ENCODE peak calls at places on chromosome 22, in four cellular contexts. D is A549, T is ovary, S is stomach. G is an unnamed sample.
A peak's percentile ranks its signal among the peaks of the same experiment; 100 is the strongest.

GRCh38 chr22:36334838-36335603 is 52.7 kb downstream of the MYH9 start:
- DNase-seq in D (no peak), T (no peak), S (no peak), G (no peak)

GRCh38 chr22:20312396-20313191 is 7.3 kb downstream of the DGCR6L start:
- DNase-seq in S (peak; percentile 9), D (no peak), T (no peak), G (no peak)

GRCh38 chr22:23117275-23117674 is 24.5 kb downstream of the RSPH14 start:
- DNase-seq in S (no peak), D (no peak), T (no peak), G (no peak)

GRCh38 chr22:36350751-36351594 is 36.8 kb downstream of the MYH9 start:
- DNase-seq in D (peak; percentile 66), S (no peak), T (peak; percentile 68), G (no peak)

GRCh38 chr22:19438286-19438685 is 5.9 kb downstream of the MRPL40 start:
- DNase-seq in T (no peak), D (no peak), S (no peak), G (no peak)

GRCh38 chr22:37555029-37555428 is 5.3 kb upstream of the CDC42EP1 start:
- DNase-seq in T (no peak), S (no peak), D (no peak), G (no peak)

GRCh38 chr22:46780453-46780852 is 18.0 kb downstream of the TBC1D22A start:
- DNase-seq in D (no peak), S (no peak), T (no peak), G (no peak)

GRCh38 chr22:27175444-27175843 is 518.1 kb downstream of the MIAT start:
- DNase-seq in T (no peak), S (no peak), D (no peak), G (no peak)

GRCh38 chr22:38098410-38099249 is 11.9 kb downstream of the BAIAP2L2 start:
- DNase-seq in D (no peak), S (no peak), T (no peak), G (no peak)

GRCh38 chr22:37077802-37078448 is 26.4 kb downstream of the KCTD17 start:
- DNase-seq in T (no peak), S (peak; percentile 71), D (peak; percentile 76), G (peak; percentile 19)

GRCh38 chr22:26303475-26303874 is 125.6 kb upstream of the ASPHD2 start:
- DNase-seq in D (no peak), S (no peak), T (no peak), G (no peak)

GRCh38 chr22:39297490-39298193 is 21.8 kb downstream of the RPL3 start:
- DNase-seq in D (no peak), S (peak; percentile 46), T (no peak), G (no peak)

GRCh38 chr22:27213766-27214581 is 556.6 kb downstream of the MIAT start:
- DNase-seq in T (peak; percentile 87), S (no peak), D (no peak), G (peak; percentile 65)

GRCh38 chr22:50320116-50320515 is 6.7 kb downstream of the DENND6B start:
- DNase-seq in D (no peak), T (no peak), S (no peak), G (no peak)

GRCh38 chr22:22682807-22683667 is 38.6 kb downstream of the GGTLC2 start:
- DNase-seq in S (no peak), D (peak; percentile 18), T (no peak), G (no peak)

GRCh38 chr22:36358533-36359171 is 29.1 kb downstream of the MYH9 start:
- DNase-seq in T (no peak), D (no peak), S (no peak), G (no peak)

GRCh38 chr22:47064416-47064815 is 302.0 kb downstream of the TBC1D22A start:
- DNase-seq in D (no peak), T (no peak), S (no peak), G (no peak)

GRCh38 chr22:19750666-19751490 is 9.7 kb upstream of the TBX1 start:
- DNase-seq in T (no peak), D (no peak), S (no peak), G (no peak)

GRCh38 chr22:50579752-50580151 is 1.5 kb upstream of the CPT1B start:
- DNase-seq in T (no peak), D (no peak), S (no peak), G (no peak)

GRCh38 chr22:39748877-39749276 is 144.7 kb downstream of the ENTHD1 start:
- DNase-seq in S (no peak), D (no peak), T (no peak), G (no peak)

GRCh38 chr22:33321466-33321865 is 263.3 kb upstream of the SYN3 start:
- DNase-seq in S (no peak), T (no peak), D (no peak), G (no peak)

GRCh38 chr22:49962751-49963646 is 2.4 kb downstream of the PIM3 start:
- DNase-seq in D (no peak), S (peak; percentile 30), T (peak; percentile 62), G (no peak)

GRCh38 chr22:26975381-26975780 is 318.0 kb downstream of the MIAT start:
- DNase-seq in D (no peak), S (no peak), T (no peak), G (no peak)

GRCh38 chr22:18070041-18070440 is 7.7 kb upstream of the PEX26 start:
- DNase-seq in T (no peak), S (no peak), D (no peak), G (no peak)
- H3K27ac ChIP-seq in T (no peak overlapping the region), S (no peak overlapping the region), D (no peak overlapping the region), G (no peak overlapping the region)

DNA sequence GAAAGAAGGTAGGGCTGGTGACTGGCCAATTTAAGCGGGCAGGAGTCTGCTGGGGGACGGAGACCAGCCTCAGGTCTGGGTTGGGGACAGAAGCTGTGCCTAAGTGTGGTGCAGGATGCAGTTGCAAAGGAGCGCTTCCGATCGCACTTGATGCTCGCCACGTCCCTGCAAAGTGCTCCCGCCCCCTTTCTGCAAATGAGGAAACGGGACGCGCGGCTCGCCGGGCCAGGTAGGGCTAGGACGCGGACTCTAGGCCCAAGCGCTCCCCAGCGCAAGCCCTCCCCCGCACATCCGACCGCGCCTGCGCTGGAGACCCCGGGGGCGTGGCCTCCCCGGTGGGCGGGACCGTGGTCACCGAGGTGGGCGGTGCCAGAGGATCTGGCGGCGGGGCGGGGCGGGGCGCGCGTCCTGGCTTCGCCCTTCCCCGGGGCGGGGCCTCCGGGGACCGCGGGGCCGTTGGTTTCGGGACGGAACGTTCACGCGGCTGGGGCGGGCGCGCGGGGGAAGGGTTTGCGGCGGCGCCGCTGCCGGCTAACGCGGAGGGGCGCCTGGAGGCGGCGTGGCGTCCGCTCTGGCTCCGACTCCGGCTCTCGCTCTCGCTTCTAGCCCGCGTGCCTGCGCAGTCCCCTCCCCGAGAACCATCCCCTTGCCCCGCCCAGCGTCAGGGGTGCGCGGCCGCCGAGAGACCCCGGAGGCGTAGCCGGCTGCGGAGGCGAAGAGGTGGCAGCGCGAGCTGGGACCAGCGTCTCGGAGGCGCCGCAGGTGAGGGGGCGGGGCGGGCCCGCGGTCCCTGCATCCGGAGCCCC is at the start of gene FAM118A:
- DNase-seq in T (peak; percentile 94), S (peak; percentile 95), D (peak; percentile 69), G (peak; percentile 91)
- TF ChIP-seq EP300 in T (no peak), S (no peak), D (no peak), G (peak; percentile 58)

GRCh38 chr22:17773606-17774205 is 563 bp downstream of the BID start:
- DNase-seq in D (peak; percentile 33), T (no peak), S (peak; percentile 59), G (no peak)
- TF ChIP-seq POLR2A in D (no peak), T (no peak), S (no peak), G (no peak)

DNA sequence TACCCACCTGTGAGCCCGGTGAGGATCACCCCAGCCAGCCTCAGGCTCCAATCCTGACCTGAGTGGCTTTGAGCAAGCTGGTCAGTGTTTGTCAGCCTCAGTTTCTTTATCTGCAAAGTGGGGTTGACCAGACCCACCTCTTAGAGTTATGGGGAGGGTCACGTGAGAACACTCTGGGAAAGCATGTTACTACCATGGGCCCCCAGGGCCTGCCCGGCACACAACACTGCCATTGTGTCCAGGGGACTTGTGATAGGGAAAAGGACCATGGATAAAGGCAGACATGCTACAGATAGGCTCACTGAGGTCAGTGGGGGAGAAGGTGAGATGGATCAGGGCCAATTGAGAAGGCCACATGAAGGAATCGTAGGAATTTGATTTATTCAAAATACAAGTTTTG is 32.1 kb upstream of the SUSD2 start:
- DNase-seq in S (no peak), T (no peak), D (no peak), G (no peak)
- H3K27ac ChIP-seq in S (peak overlapping the region; percentile 78), T (no peak overlapping the region), D (no peak overlapping the region), G (peak overlapping the region; percentile 52)

GRCh38 chr22:31829505-31829904 is 75.7 kb downstream of the DEPDC5 start:
- DNase-seq in T (peak; percentile 57), S (no peak), D (peak; percentile 77), G (no peak)
- TF ChIP-seq EP300 in T (no peak), S (no peak), D (no peak), G (no peak)

GRCh38 chr22:29550005-29550404 is 3.6 kb downstream of the THOC5 start:
- DNase-seq in T (no peak), D (no peak), S (no peak), G (no peak)
- TF ChIP-seq POLR2A in T (no peak), D (no peak), S (no peak), G (no peak)

GRCh38 chr22:45684169-45684568 is 12.5 kb downstream of the ATXN10 start:
- DNase-seq in T (no peak), D (no peak), S (no peak), G (no peak)
- H3K27ac ChIP-seq in T (no peak overlapping the region), D (peak overlapping the region; percentile 93), S (no peak overlapping the region), G (no peak overlapping the region)

DNA sequence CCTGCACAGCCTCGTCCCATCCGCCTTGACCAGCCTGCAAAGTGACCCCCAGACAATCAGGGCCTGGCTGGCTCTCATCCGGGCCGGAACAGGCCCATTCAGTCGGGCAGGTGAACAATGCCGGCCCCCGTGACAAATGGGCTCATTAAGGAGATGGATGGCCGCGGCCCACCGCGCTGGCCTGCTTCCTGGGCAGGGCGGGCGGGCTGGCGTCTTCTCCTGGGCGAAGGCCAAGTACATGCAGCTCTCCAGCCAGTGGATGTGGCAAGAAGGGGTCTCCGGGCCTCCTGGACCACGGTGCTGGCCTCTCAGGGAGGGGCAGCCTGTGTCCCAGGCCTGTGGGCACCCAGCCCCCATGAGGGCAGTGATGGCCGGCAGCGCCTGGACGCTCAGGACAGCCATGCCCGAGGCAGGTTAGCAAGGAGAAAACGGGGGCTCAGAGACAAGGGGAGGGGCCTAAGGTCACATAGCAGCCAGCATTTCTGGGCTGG is 1022.8 kb downstream of the BRD1 start:
- DNase-seq in S (no peak), D (no peak), T (no peak), G (no peak)
- TF ChIP-seq EP300 in S (no peak), D (no peak), T (no peak), G (no peak)